ENCODE peak calls at places on chromosomes 3 and 15, in seven cellular contexts. U, C, X, V, H, E and S are unnamed samples.

GRCh38 chr15:95644476-95644875 is 686.0 kb upstream of the NR2F2 start:
- DNase-seq in U (no peak), C (no peak), X (no peak), V (peak; percentile 18), H (peak; percentile 39), E (no peak), S (no peak)

GRCh38 chr15:78951841-78952238 is 7.0 kb upstream of the CTSH start:
- DNase-seq in U (no peak), C (peak; percentile 64), X (no peak), V (no peak), H (no peak), E (no peak), S (peak; percentile 43)

GRCh38 chr15:60840703-60841411 is 361.9 kb upstream of the ICE2 start:
- DNase-seq in U (no peak), C (no peak), X (no peak), V (no peak), H (no peak), E (no peak), S (no peak)

GRCh38 chr3:13496879-13497278 is 16.8 kb downstream of the HDAC11 start:
- DNase-seq in U (no peak), C (no peak), X (no peak), V (no peak), H (no peak), E (no peak), S (no peak)

GRCh38 chr15:36896949-36897348 is 203.4 kb downstream of the MEIS2 start:
- DNase-seq in U (peak; percentile 44), C (no peak), X (no peak), V (no peak), H (peak; percentile 58), E (no peak), S (no peak)

GRCh38 chr3:186070123-186070522 is 38.8 kb downstream of the ETV5 start:
- DNase-seq in U (no peak), C (no peak), X (no peak), V (no peak), H (no peak), E (no peak), S (no peak)

GRCh38 chr3:184523825-184524615 is 37.6 kb upstream of the EPHB3 start:
- DNase-seq in U (no peak), C (no peak), X (peak; percentile 62), V (peak; percentile 89), H (no peak), E (no peak), S (no peak)

GRCh38 chr3:10322355-10322715 is 1.4 kb upstream of the SEC13 start:
- DNase-seq in U (no peak), C (no peak), X (no peak), V (no peak), H (no peak), E (no peak), S (no peak)

GRCh38 chr3:108918866-108919265 is 34.8 kb downstream of the GUCA1C start:
- DNase-seq in U (no peak), C (no peak), X (no peak), V (no peak), H (no peak), E (no peak), S (no peak)

GRCh38 chr15:89367485-89368451 is 33.1 kb upstream of the POLG start:
- DNase-seq in U (no peak), C (no peak), X (no peak), V (peak; percentile 17), H (no peak), E (no peak), S (no peak)

GRCh38 chr3:105353485-105354161 is 13.1 kb upstream of the ALCAM start:
- DNase-seq in U (no peak), C (no peak), X (no peak), V (peak; percentile 59), H (no peak), E (no peak), S (no peak)

GRCh38 chr3:27715454-27715806 is 6.7 kb downstream of the EOMES start:
- DNase-seq in U (no peak), C (no peak), X (no peak), V (no peak), H (no peak), E (no peak), S (no peak)
- H3K4me3 ChIP-seq in U (peak overlapping the region; percentile 24), C (peak overlapping the region; percentile 68), X (no peak overlapping the region), V (no peak overlapping the region), H (no peak overlapping the region), E (peak overlapping the region; percentile 34), S (peak overlapping the region; percentile 10)

GRCh38 chr15:99909914-99910313 is 176.7 kb upstream of the LYSMD4 start:
- DNase-seq in U (peak; percentile 40), C (no peak), X (no peak), V (no peak), H (no peak), E (no peak), S (no peak)
- TF ChIP-seq CTCF in U (peak; percentile 78), C (no peak), X (peak; percentile 47), V (peak; percentile 3), H (no peak), E (no peak), S (peak; percentile 33)

GRCh38 chr3:49673715-49674490 is at the start of gene APEH:
- DNase-seq in U (peak; percentile 99), C (peak; percentile 98), X (peak; percentile 96), V (peak; percentile 95), H (peak; percentile 93), E (peak; percentile 95), S (peak; percentile 76)

GRCh38 chr3:49673131-49673714 is 928 bp upstream of the APEH start:
- DNase-seq in U (no peak), C (no peak), X (no peak), V (no peak), H (no peak), E (no peak), S (no peak)

GRCh38 chr3:49669352-49669751 is 4.8 kb upstream of the APEH start:
- DNase-seq in U (no peak), C (no peak), X (no peak), V (no peak), H (no peak), E (no peak), S (no peak)

GRCh38 chr3:49670940-49671290 is 3.2 kb upstream of the APEH start:
- DNase-seq in U (no peak), C (no peak), X (no peak), V (no peak), H (no peak), E (no peak), S (no peak)

GRCh38 chr3:49671291-49672288 is 2.6 kb upstream of the APEH start:
- DNase-seq in U (peak; percentile 77), C (peak; percentile 81), X (no peak), V (peak; percentile 61), H (peak; percentile 44), E (peak; percentile 68), S (no peak)
- H3K4me3 ChIP-seq in U (no peak overlapping the region), C (no peak overlapping the region), X (no peak overlapping the region), V (no peak overlapping the region), H (no peak overlapping the region), E (no peak overlapping the region), S (no peak overlapping the region)

GRCh38 chr3:55721716-55722484 is 234.8 kb upstream of the WNT5A start:
- DNase-seq in U (peak; percentile 46), C (peak; percentile 30), X (peak; percentile 33), V (peak; percentile 35), H (peak; percentile 27), E (no peak), S (no peak)
- TF ChIP-seq CTCF in U (peak; percentile 66), C (no peak), X (peak; percentile 82), V (peak; percentile 54), H (peak; percentile 26), E (no peak), S (peak; percentile 62)

DNA sequence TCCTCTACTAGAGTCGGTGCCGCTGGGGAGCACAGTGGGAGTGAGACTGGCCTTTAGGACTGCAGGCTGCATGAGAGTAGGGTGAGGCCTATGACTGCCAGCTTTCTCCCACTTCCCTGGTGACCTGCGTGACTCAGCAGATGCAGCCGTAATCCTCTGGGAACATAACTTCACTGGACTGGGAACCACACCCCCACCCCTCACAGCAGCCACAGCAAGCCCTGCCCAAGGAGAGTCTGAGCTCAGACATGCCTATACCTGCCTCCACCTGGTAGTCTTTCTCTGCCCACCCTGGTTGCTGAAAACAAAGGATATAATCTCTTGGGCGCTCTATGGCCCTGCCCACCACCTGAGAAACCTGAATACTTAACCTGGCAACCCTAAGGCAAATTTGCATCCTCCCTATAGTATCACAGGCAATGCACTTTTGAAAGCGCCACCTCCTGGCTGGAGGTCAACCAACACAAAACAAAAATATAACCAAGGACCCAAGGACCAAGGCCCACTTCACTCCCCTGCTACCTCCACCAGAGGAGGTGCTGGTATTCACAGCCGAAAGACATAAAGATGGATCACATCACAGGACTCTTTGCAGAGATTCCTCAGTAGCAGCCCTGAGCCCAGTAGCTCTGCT is 308.9 kb downstream of the CTNNB1 start:
- DNase-seq in U (no peak), C (no peak), X (peak; percentile 23), V (peak; percentile 19), H (no peak), E (no peak), S (no peak)
- H3K4me3 ChIP-seq in U (no peak overlapping the region), C (no peak overlapping the region), X (no peak overlapping the region), V (no peak overlapping the region), H (no peak overlapping the region), E (no peak overlapping the region), S (no peak overlapping the region)